ENCODE peak calls at places on chromosomes 5 and 9, in five cellular contexts. One of them, this sample, is unnamed.

GRCh38 chr5:73387630-73388370 is 60.8 kb downstream of the FOXD1 start:
- DNase-seq in RWPE1: no peak
- DNase-seq in WERI-Rb-1: no peak
- DNase-seq in substantia nigra: no peak
- DNase-seq in left ventricle myocardium inferior: no peak
- DNase-seq in this sample: no peak

GRCh38 chr9:18610956-18611355 is 137.0 kb downstream of the ADAMTSL1 start:
- DNase-seq in RWPE1: no peak
- DNase-seq in WERI-Rb-1: no peak
- DNase-seq in substantia nigra: peak
- DNase-seq in left ventricle myocardium inferior: no peak
- DNase-seq in this sample: no peak

GRCh38 chr9:70553718-70554673 is 139.5 kb upstream of the KLF9 start:
- DNase-seq in RWPE1: peak
- DNase-seq in WERI-Rb-1: peak
- DNase-seq in substantia nigra: no peak
- DNase-seq in left ventricle myocardium inferior: no peak
- DNase-seq in this sample: no peak

GRCh38 chr9:135222991-135223760 is 135.7 kb downstream of the OLFM1 start:
- DNase-seq in RWPE1: no peak
- DNase-seq in WERI-Rb-1: no peak
- DNase-seq in substantia nigra: no peak
- DNase-seq in left ventricle myocardium inferior: no peak
- DNase-seq in this sample: no peak

GRCh38 chr5:55668356-55668755 is 43.8 kb downstream of the SLC38A9 start:
- DNase-seq in RWPE1: peak
- DNase-seq in WERI-Rb-1: no peak
- DNase-seq in substantia nigra: no peak
- DNase-seq in left ventricle myocardium inferior: no peak
- DNase-seq in this sample: peak

GRCh38 chr5:74063821-74064598 is 438.0 kb downstream of the ARHGEF28 start:
- DNase-seq in RWPE1: peak
- DNase-seq in WERI-Rb-1: no peak
- DNase-seq in substantia nigra: no peak
- DNase-seq in left ventricle myocardium inferior: no peak
- DNase-seq in this sample: no peak

GRCh38 chr5:135705230-135705631 is 126.4 kb upstream of the CXCL14 start:
- DNase-seq in RWPE1: peak
- DNase-seq in WERI-Rb-1: no peak
- DNase-seq in substantia nigra: no peak
- DNase-seq in left ventricle myocardium inferior: no peak
- DNase-seq in this sample: no peak

GRCh38 chr5:67366256-67366655 is 169.7 kb upstream of the CD180 start:
- DNase-seq in RWPE1: no peak
- DNase-seq in WERI-Rb-1: no peak
- DNase-seq in substantia nigra: no peak
- DNase-seq in left ventricle myocardium inferior: no peak
- DNase-seq in this sample: no peak

GRCh38 chr5:19855453-19855852 is 132.5 kb downstream of the CDH18 start:
- DNase-seq in RWPE1: no peak
- DNase-seq in WERI-Rb-1: no peak
- DNase-seq in substantia nigra: no peak
- DNase-seq in left ventricle myocardium inferior: no peak
- DNase-seq in this sample: no peak

GRCh38 chr5:147093138-147093537 is 141.7 kb upstream of the STK32A start:
- DNase-seq in RWPE1: no peak
- DNase-seq in WERI-Rb-1: no peak
- DNase-seq in substantia nigra: no peak
- DNase-seq in left ventricle myocardium inferior: no peak
- DNase-seq in this sample: no peak

GRCh38 chr5:152271420-152271819 is 133.7 kb downstream of the NMUR2 start:
- DNase-seq in RWPE1: peak
- DNase-seq in WERI-Rb-1: peak
- DNase-seq in substantia nigra: no peak
- DNase-seq in left ventricle myocardium inferior: no peak
- DNase-seq in this sample: peak

GRCh38 chr9:1939926-1940368 is 75.2 kb upstream of the SMARCA2 start:
- DNase-seq in RWPE1: peak
- DNase-seq in WERI-Rb-1: peak
- DNase-seq in substantia nigra: no peak
- DNase-seq in left ventricle myocardium inferior: no peak
- DNase-seq in this sample: peak

GRCh38 chr5:54754420-54754819 is 231.0 kb downstream of the ESM1 start:
- DNase-seq in RWPE1: no peak
- DNase-seq in WERI-Rb-1: no peak
- DNase-seq in substantia nigra: no peak
- DNase-seq in left ventricle myocardium inferior: no peak
- DNase-seq in this sample: no peak

GRCh38 chr9:15423328-15423985 is 781 bp downstream of the SNAPC3 start:
- DNase-seq in RWPE1: peak
- DNase-seq in WERI-Rb-1: no peak
- DNase-seq in substantia nigra: no peak
- DNase-seq in left ventricle myocardium inferior: no peak
- DNase-seq in this sample: peak

GRCh38 chr5:74543162-74543995 is 97.1 kb downstream of the ENC1 start:
- DNase-seq in RWPE1: peak
- DNase-seq in WERI-Rb-1: peak
- DNase-seq in substantia nigra: no peak
- DNase-seq in left ventricle myocardium inferior: no peak
- DNase-seq in this sample: no peak

GRCh38 chr9:68749579-68750159 is 44.6 kb downstream of the PIP5K1B start:
- DNase-seq in RWPE1: no peak
- DNase-seq in WERI-Rb-1: no peak
- DNase-seq in substantia nigra: no peak
- DNase-seq in left ventricle myocardium inferior: no peak
- DNase-seq in this sample: no peak

GRCh38 chr9:33458444-33458843 is 11.1 kb upstream of the AQP3 start:
- DNase-seq in RWPE1: peak
- DNase-seq in WERI-Rb-1: peak
- DNase-seq in substantia nigra: no peak
- DNase-seq in left ventricle myocardium inferior: no peak
- DNase-seq in this sample: no peak

DNA sequence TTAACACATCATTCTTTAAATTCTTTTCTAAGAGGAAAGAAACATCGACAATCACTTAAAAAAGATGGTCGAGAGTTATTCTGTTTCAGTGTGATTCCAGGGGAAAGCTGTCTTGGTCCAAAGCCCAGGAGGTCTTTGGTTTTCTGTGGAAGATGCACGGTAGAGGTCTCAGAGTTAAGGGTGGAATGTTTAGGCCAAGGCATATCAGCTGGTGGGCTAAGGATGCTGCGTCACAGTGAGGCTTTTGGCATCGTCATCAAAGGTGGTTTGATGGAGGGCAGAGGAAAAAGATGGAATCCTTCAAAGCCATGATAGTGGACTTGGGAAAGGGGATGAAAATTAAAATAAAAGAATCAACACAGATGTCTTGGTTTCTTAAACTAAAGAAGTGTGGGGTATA is 137.3 kb upstream of the ANKH start:
- DNase-seq in RWPE1: no peak
- DNase-seq in WERI-Rb-1: no peak
- DNase-seq in substantia nigra: no peak
- DNase-seq in left ventricle myocardium inferior: no peak
- DNase-seq in this sample: no peak
- H3K27ac ChIP-seq in RWPE1: peak
- H3K27ac ChIP-seq in WERI-Rb-1: no peak
- H3K27ac ChIP-seq in substantia nigra: no peak
- H3K27ac ChIP-seq in left ventricle myocardium inferior: peak
- H3K27ac ChIP-seq in this sample: no peak

DNA sequence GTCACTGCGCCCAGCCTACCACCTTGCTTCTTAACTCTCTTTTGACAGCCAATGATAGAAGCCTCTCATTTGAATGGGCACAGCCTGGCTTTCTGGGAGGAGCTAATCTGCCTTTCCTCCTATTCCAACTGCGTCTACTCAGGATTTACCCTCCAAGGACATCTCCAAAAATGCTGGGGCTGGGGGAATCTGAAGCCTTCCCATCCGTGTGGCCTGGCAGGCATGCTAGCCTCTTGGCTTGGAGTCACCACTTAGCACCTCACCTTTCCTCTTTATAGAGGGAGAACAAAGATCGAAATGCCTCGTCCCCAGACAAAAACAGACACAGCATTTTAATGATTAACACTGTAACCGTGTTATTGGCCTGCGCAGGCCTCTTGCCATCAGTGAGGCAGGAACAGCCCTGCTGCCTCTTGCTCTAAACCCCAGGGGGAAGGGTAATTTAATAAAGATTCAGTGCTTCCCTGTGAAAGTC is 108.2 kb upstream of the KLF4 start:
- DNase-seq in RWPE1: no peak
- DNase-seq in WERI-Rb-1: no peak
- DNase-seq in substantia nigra: no peak
- DNase-seq in left ventricle myocardium inferior: no peak
- DNase-seq in this sample: no peak
- H3K27ac ChIP-seq in RWPE1: no peak
- H3K27ac ChIP-seq in WERI-Rb-1: no peak
- H3K27ac ChIP-seq in substantia nigra: no peak
- H3K27ac ChIP-seq in left ventricle myocardium inferior: no peak
- H3K27ac ChIP-seq in this sample: no peak

GRCh38 chr9:109168170-109168569 is 1.1 kb upstream of the FRRS1L start:
- DNase-seq in RWPE1: peak
- DNase-seq in WERI-Rb-1: no peak
- DNase-seq in substantia nigra: no peak
- DNase-seq in left ventricle myocardium inferior: no peak
- DNase-seq in this sample: no peak
- H3K27ac ChIP-seq in RWPE1: no peak
- H3K27ac ChIP-seq in WERI-Rb-1: no peak
- H3K27ac ChIP-seq in substantia nigra: no peak
- H3K27ac ChIP-seq in left ventricle myocardium inferior: no peak
- H3K27ac ChIP-seq in this sample: no peak

GRCh38 chr5:148807845-148808244 is 18.6 kb upstream of the ADRB2 start:
- DNase-seq in RWPE1: no peak
- DNase-seq in WERI-Rb-1: no peak
- DNase-seq in substantia nigra: no peak
- DNase-seq in left ventricle myocardium inferior: no peak
- DNase-seq in this sample: peak

GRCh38 chr5:148809781-148810524 is 16.5 kb upstream of the ADRB2 start:
- DNase-seq in RWPE1: no peak
- DNase-seq in WERI-Rb-1: no peak
- DNase-seq in substantia nigra: no peak
- DNase-seq in left ventricle myocardium inferior: no peak
- DNase-seq in this sample: peak

GRCh38 chr5:148806520-148806931 is 19.9 kb upstream of the ADRB2 start:
- DNase-seq in RWPE1: no peak
- DNase-seq in WERI-Rb-1: no peak
- DNase-seq in substantia nigra: no peak
- DNase-seq in left ventricle myocardium inferior: no peak
- DNase-seq in this sample: peak

GRCh38 chr5:148810821-148811220 is 15.6 kb upstream of the ADRB2 start:
- DNase-seq in RWPE1: no peak
- DNase-seq in WERI-Rb-1: no peak
- DNase-seq in substantia nigra: no peak
- DNase-seq in left ventricle myocardium inferior: no peak
- DNase-seq in this sample: peak

DNA sequence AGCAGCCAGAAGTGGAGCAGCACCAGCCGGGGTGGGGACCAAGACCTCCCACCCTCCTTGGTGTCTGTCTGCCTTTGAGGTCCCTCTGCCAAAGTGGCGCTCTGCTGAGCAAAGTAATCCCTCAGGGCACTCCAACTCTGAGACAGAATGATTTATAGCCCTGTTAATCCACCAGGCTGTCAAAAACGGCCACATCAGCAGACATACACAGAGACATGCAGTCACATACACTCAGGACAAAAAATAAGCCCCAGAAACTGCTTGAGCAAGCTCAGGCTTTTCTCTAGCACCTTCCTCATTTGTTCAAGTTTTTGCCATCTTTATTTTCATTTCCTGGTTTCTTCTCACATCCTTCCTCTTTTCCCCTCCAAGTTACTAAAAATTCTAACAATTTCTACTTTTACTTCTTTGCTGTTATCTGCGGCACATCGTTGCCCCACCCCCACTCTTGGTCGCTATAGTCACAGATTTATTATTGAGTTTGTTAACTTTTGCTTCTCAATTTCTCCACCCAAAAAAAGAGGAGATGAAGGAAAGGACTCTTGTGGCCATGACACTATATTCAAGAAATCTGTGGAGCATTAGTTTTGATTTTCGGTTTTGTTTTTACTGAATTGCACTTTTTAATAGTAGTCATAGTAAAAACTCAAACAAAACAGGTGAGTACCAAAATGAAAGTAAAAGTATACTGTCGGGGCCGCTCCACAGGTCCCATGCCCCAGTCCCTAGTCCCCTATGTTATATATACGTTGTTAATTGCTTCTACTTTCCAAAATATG is 17.4 kb upstream of the ADRB2 start:
- DNase-seq in RWPE1: no peak
- DNase-seq in WERI-Rb-1: peak
- DNase-seq in substantia nigra: no peak
- DNase-seq in left ventricle myocardium inferior: peak
- DNase-seq in this sample: peak
- H3K27ac ChIP-seq in RWPE1: peak
- H3K27ac ChIP-seq in WERI-Rb-1: no peak
- H3K27ac ChIP-seq in substantia nigra: no peak
- H3K27ac ChIP-seq in left ventricle myocardium inferior: peak
- H3K27ac ChIP-seq in this sample: peak

This sample was measured in Karpas-422.